ENCODE peak calls at places on chromosomes 4 and X, in eight cellular contexts. H is iPS-NIHi11, Q is left ventricle myocardium superior, X is IMR-90, Z is NCI-H2171, L is kidney glomerular epithelial cell, B is MM.1S, M is AG10803. P is an unnamed sample.

GRCh38 chrX:32530802-32531403 is 680.4 kb downstream of the DMD start:
- DNase-seq in M (peak; percentile 14), L (peak; percentile 5), B (peak; percentile 54), X (peak; percentile 52), Z (no peak), Q (no peak), H (no peak), P (no peak)

GRCh38 chr4:74133786-74134499 is 24.0 kb upstream of the MTHFD2L start:
- DNase-seq in B (peak; percentile 73), M (peak; percentile 96), H (peak; percentile 68), Z (no peak), Q (peak; percentile 65), X (peak; percentile 86), L (peak; percentile 83), P (peak; percentile 96)

GRCh38 chr4:153527690-153528089 is 61.5 kb downstream of the TMEM131L start:
- DNase-seq in M (no peak), Z (no peak), H (no peak), X (no peak), B (no peak), Q (no peak), L (no peak), P (no peak)

GRCh38 chr4:78534286-78534955 is 17.1 kb upstream of the ANXA3 start:
- DNase-seq in B (no peak), Q (no peak), H (peak; percentile 19), M (no peak), Z (no peak), X (peak; percentile 28), L (no peak), P (no peak)

GRCh38 chr4:90695411-90695810 is 568.2 kb downstream of the CCSER1 start:
- DNase-seq in Q (no peak), H (no peak), B (no peak), L (no peak), Z (no peak), M (no peak), X (no peak), P (no peak)

GRCh38 chr4:183443609-183444148 is 757 bp upstream of the CDKN2AIP start:
- DNase-seq in B (peak; percentile 56), Q (no peak), H (no peak), Z (no peak), M (peak; percentile 61), L (peak; percentile 51), X (peak; percentile 52), P (no peak)

GRCh38 chrX:154457491-154458115 is 478 bp upstream of the PLXNA3 start:
- DNase-seq in X (no peak), H (peak; percentile 90), L (no peak), Q (peak; percentile 62), Z (peak; percentile 27), M (no peak), B (peak; percentile 54), P (peak; percentile 67)

GRCh38 chrX:63754141-63754859 is 30.7 kb downstream of the ARHGEF9 start:
- DNase-seq in H (no peak), M (peak; percentile 12), B (no peak), Z (no peak), X (peak; percentile 15), Q (no peak), L (no peak), P (no peak)

GRCh38 chr4:179855471-179855870 is 2387.7 kb upstream of the TENM3 start:
- DNase-seq in H (no peak), L (no peak), X (peak; percentile 57), Z (no peak), B (no peak), M (no peak), Q (no peak), P (no peak)

GRCh38 chr4:78562687-78563086 is 11.1 kb downstream of the ANXA3 start:
- DNase-seq in Q (no peak), X (no peak), H (no peak), B (no peak), L (no peak), Z (no peak), M (no peak), P (no peak)

GRCh38 chrX:114774691-114775090 is 190.8 kb downstream of the HTR2C start:
- DNase-seq in H (peak; percentile 7), Z (no peak), B (no peak), M (peak; percentile 1), X (no peak), L (no peak), Q (no peak), P (peak; percentile 2)

GRCh38 chr4:83074086-83074704 is 39.2 kb downstream of the COPS4 start:
- DNase-seq in Q (no peak), B (peak; percentile 89), X (peak; percentile 82), H (peak; percentile 69), L (peak; percentile 71), M (peak; percentile 91), Z (peak; percentile 13), P (peak; percentile 89)

GRCh38 chr4:181819951-181820350 is 423.3 kb upstream of the TENM3 start:
- DNase-seq in Q (no peak), L (no peak), M (peak; percentile 3), H (no peak), B (no peak), Z (no peak), X (peak; percentile 49), P (no peak)

GRCh38 chr4:39036172-39036571 is 4.0 kb upstream of the TMEM156 start:
- DNase-seq in B (no peak), L (peak; percentile 39), Z (no peak), Q (no peak), H (no peak), X (peak; percentile 63), M (no peak), P (no peak)

GRCh38 chr4:151992755-151993154 is 231.9 kb upstream of the GATB start:
- DNase-seq in B (no peak), Z (no peak), M (no peak), L (no peak), Q (no peak), X (no peak), H (no peak), P (no peak)

GRCh38 chr4:1055721-1056590 is 44.5 kb downstream of the FGFRL1 start:
- DNase-seq in H (no peak), X (peak; percentile 48), Z (no peak), B (no peak), L (no peak), Q (peak; percentile 49), M (peak; percentile 31), P (peak; percentile 50)

GRCh38 chrX:154791467-154791866 is 13.8 kb downstream of the MPP1 start:
- DNase-seq in L (no peak), Z (no peak), Q (no peak), B (no peak), M (no peak), X (no peak), H (no peak), P (no peak)

GRCh38 chrX:153853180-153853901 is 23.0 kb upstream of the PDZD4 start:
- DNase-seq in L (no peak), X (no peak), B (no peak), Q (no peak), H (no peak), M (no peak), Z (no peak), P (no peak)

GRCh38 chrX:49111846-49112245 is 11.7 kb downstream of the GPKOW start:
- DNase-seq in L (no peak), B (no peak), M (no peak), Z (no peak), X (no peak), H (no peak), Q (no peak), P (no peak)

GRCh38 chr4:185363251-185363650 is 32.5 kb downstream of the LRP2BP start:
- DNase-seq in H (no peak), Z (no peak), M (no peak), B (no peak), X (no peak), L (no peak), Q (no peak), P (no peak)

GRCh38 chrX:11462136-11462535 is 168.9 kb downstream of the AMELX start:
- DNase-seq in L (no peak), Q (no peak), M (no peak), B (no peak), Z (no peak), H (no peak), X (peak; percentile 8), P (peak; percentile 62)

GRCh38 chr4:71639380-71639779 is 144.5 kb downstream of the GC start:
- DNase-seq in Z (no peak), B (no peak), L (no peak), X (no peak), Q (no peak), H (no peak), M (no peak), P (no peak)

GRCh38 chrX:2383735-2384134 is 117.0 kb downstream of the DHRSX start:
- DNase-seq in Q (no peak), M (no peak), Z (no peak), X (no peak), L (no peak), H (no peak), B (no peak), P (no peak)

GRCh38 chr4:21134994-21135393 is 434.7 kb downstream of the PACRGL start:
- DNase-seq in X (no peak), M (peak; percentile 3), Q (no peak), H (no peak), Z (no peak), L (peak; percentile 49), B (peak; percentile 51), P (peak; percentile 52)

GRCh38 chr4:8146158-8146557 is 12.5 kb downstream of the ABLIM2 start:
- DNase-seq in Q (no peak), B (no peak), Z (no peak), X (no peak), H (no peak), M (no peak), L (no peak), P (no peak)

GRCh38 chrX:2707334-2707760 is 16.3 kb downstream of the CD99 start:
- DNase-seq in Q (peak; percentile 69), H (peak; percentile 42), B (no peak), X (peak; percentile 95), M (peak; percentile 95), Z (no peak), L (no peak), P (peak; percentile 95)

GRCh38 chrX:71871367-71871766 is 39.3 kb upstream of the NHSL2 start:
- DNase-seq in H (no peak), Z (no peak), L (peak; percentile 26), Q (peak; percentile 33), M (no peak), B (no peak), X (peak; percentile 31), P (no peak)

GRCh38 chr4:154559141-154559841 is 3.5 kb upstream of the FGB start:
- DNase-seq in H (peak; percentile 27), Q (no peak), L (peak; percentile 57), M (peak; percentile 43), Z (no peak), X (peak; percentile 65), B (peak; percentile 37), P (peak; percentile 76)

GRCh38 chr4:121692261-121692660 is 4.5 kb downstream of the ANXA5 start:
- DNase-seq in Z (no peak), B (no peak), Q (no peak), X (no peak), H (no peak), L (no peak), M (no peak), P (no peak)

GRCh38 chrX:112784692-112785091 is 55.9 kb downstream of the AMOT start:
- DNase-seq in X (no peak), Q (no peak), L (no peak), M (no peak), H (no peak), Z (no peak), B (no peak), P (no peak)

GRCh38 chrX:153380691-153381090 is 20.5 kb downstream of the PNMA6E start:
- DNase-seq in Q (peak; percentile 40), H (no peak), X (no peak), M (no peak), Z (no peak), B (no peak), L (no peak), P (no peak)

GRCh38 chr4:152983774-152984411 is 47.8 kb downstream of the FHDC1 start:
- DNase-seq in Q (no peak), L (peak; percentile 97), Z (no peak), X (peak; percentile 45), H (no peak), M (peak; percentile 41), B (no peak), P (no peak)

GRCh38 chrX:41435708-41436107 is 11.4 kb upstream of the NYX start:
- DNase-seq in X (no peak), B (no peak), H (no peak), L (no peak), Q (no peak), Z (no peak), M (no peak), P (no peak)

GRCh38 chr4:173211838-173212237 is 43.2 kb downstream of the GALNT7 start:
- DNase-seq in B (peak; percentile 61), L (peak; percentile 83), Z (no peak), X (peak; percentile 78), M (peak; percentile 50), H (peak; percentile 26), Q (no peak), P (peak; percentile 30)

P was measured in foreskin fibroblast.